ENCODE peak calls at places on chromosomes 3 and 15, in four cellular contexts. L, I, N and D are unnamed samples.

GRCh38 chr3:64681827-64682226 is 6.0 kb downstream of the ADAMTS9 start:
- DNase-seq in L (no peak), I (no peak), N (no peak), D (no peak)

GRCh38 chr3:35829499-35829898 is 190.2 kb downstream of the ARPP21 start:
- DNase-seq in L (no peak), I (no peak), N (no peak), D (no peak)

GRCh38 chr15:68264282-68264681 is 13.3 kb upstream of the FEM1B start:
- DNase-seq in L (no peak), I (no peak), N (no peak), D (no peak)

GRCh38 chr3:5899040-5899439 is 711.5 kb downstream of the EDEM1 start:
- DNase-seq in L (no peak), I (no peak), N (no peak), D (no peak)

GRCh38 chr15:34821907-34822306 is 26.6 kb upstream of the ACTC1 start:
- DNase-seq in L (no peak), I (no peak), N (no peak), D (no peak)

GRCh38 chr3:138974467-138974866 is 27.4 kb downstream of the FOXL2NB start:
- DNase-seq in L (no peak), I (no peak), N (no peak), D (no peak)

GRCh38 chr3:172626241-172626640 is 84.6 kb downstream of the NCEH1 start:
- DNase-seq in L (no peak), I (no peak), N (no peak), D (no peak)

GRCh38 chr15:90839187-90840071 is 29.0 kb upstream of the FURIN start:
- DNase-seq in L (no peak), I (no peak), N (peak), D (peak)

GRCh38 chr15:98683821-98684220 is 35.5 kb downstream of the IGF1R start:
- DNase-seq in L (no peak), I (no peak), N (peak), D (no peak)

GRCh38 chr3:72274511-72275295 is 489.8 kb upstream of the PROK2 start:
- DNase-seq in L (no peak), I (no peak), N (peak), D (no peak)

GRCh38 chr15:48177383-48177874 is 666 bp downstream of the MYEF2 start:
- DNase-seq in L (no peak), I (peak), N (no peak), D (no peak)

GRCh38 chr3:111103807-111104206 is 32.2 kb downstream of the NECTIN3 start:
- DNase-seq in L (no peak), I (no peak), N (no peak), D (no peak)

GRCh38 chr15:72554471-72555425 is 80.6 kb downstream of the ARIH1 start:
- DNase-seq in L (no peak), I (no peak), N (no peak), D (no peak)

GRCh38 chr15:50162988-50163718 is 18.8 kb upstream of the SLC27A2 start:
- DNase-seq in L (no peak), I (no peak), N (no peak), D (no peak)

GRCh38 chr3:8595252-8595934 is 49.2 kb downstream of the SSUH2 start:
- DNase-seq in L (no peak), I (no peak), N (no peak), D (no peak)

GRCh38 chr3:42246091-42246490 is 19.9 kb downstream of the CCK start:
- DNase-seq in L (no peak), I (no peak), N (no peak), D (no peak)

GRCh38 chr3:169579086-169579485 is 84.4 kb downstream of the MECOM start:
- DNase-seq in L (no peak), I (no peak), N (no peak), D (no peak)

GRCh38 chr3:81043009-81043408 is 718.4 kb downstream of the GBE1 start:
- DNase-seq in L (no peak), I (no peak), N (no peak), D (no peak)

GRCh38 chr3:13163848-13164382 is 90.7 kb upstream of the IQSEC1 start:
- DNase-seq in L (no peak), I (no peak), N (no peak), D (no peak)

GRCh38 chr3:107206141-107206540 is 171.1 kb upstream of the CCDC54 start:
- DNase-seq in L (peak), I (no peak), N (peak), D (peak)

GRCh38 chr3:194103475-194103874 is 32.5 kb upstream of the HES1 start:
- DNase-seq in L (no peak), I (no peak), N (no peak), D (peak)

GRCh38 chr3:114558271-114558670 is 264.4 kb downstream of the TIGIT start:
- DNase-seq in L (no peak), I (no peak), N (no peak), D (no peak)

GRCh38 chr15:91632176-91632575 is 221.3 kb upstream of the SLCO3A1 start:
- DNase-seq in L (no peak), I (no peak), N (no peak), D (no peak)

GRCh38 chr15:93497256-93497655 is 408.2 kb upstream of the RGMA start:
- DNase-seq in L (no peak), I (no peak), N (no peak), D (no peak)

GRCh38 chr15:62569460-62570404 is 404.6 kb upstream of the C2CD4B start:
- DNase-seq in L (no peak), I (no peak), N (peak), D (no peak)

GRCh38 chr15:75523011-75523410 is 56.1 kb downstream of the PTPN9 start:
- DNase-seq in L (no peak), I (no peak), N (no peak), D (no peak)

GRCh38 chr3:126459763-126460127 is 15.9 kb downstream of the ZXDC start:
- DNase-seq in L (no peak), I (no peak), N (no peak), D (no peak)

GRCh38 chr3:50525987-50526386 is 22.6 kb upstream of the CACNA2D2 start:
- DNase-seq in L (peak), I (no peak), N (peak), D (peak)

GRCh38 chr3:186180891-186181471 is 72.1 kb upstream of the ETV5 start:
- DNase-seq in L (no peak), I (no peak), N (no peak), D (no peak)

GRCh38 chr15:60656491-60657284 is 177.7 kb upstream of the ICE2 start:
- DNase-seq in L (no peak), I (no peak), N (no peak), D (no peak)

GRCh38 chr3:193872265-193872753 is 263.6 kb upstream of the HES1 start:
- DNase-seq in L (peak), I (no peak), N (no peak), D (no peak)

GRCh38 chr3:373193-373784 is 176.7 kb downstream of the CHL1 start:
- DNase-seq in L (no peak), I (no peak), N (no peak), D (no peak)

GRCh38 chr3:72163809-72164634 is 379.1 kb upstream of the PROK2 start:
- DNase-seq in L (peak), I (peak), N (peak), D (peak)

GRCh38 chr15:64894395-64895056 is 17.2 kb upstream of the ANKDD1A start:
- DNase-seq in L (no peak), I (peak), N (no peak), D (peak)

GRCh38 chr15:67542192-67542461 is 376 bp upstream of the MAP2K5 start:
- DNase-seq in L (no peak), I (no peak), N (no peak), D (no peak)

GRCh38 chr3:27521179-27521871 is 37.1 kb upstream of the SLC4A7 start:
- DNase-seq in L (no peak), I (no peak), N (peak), D (no peak)

GRCh38 chr3:195319060-195319459 is 48.1 kb upstream of the XXYLT1 start:
- DNase-seq in L (no peak), I (no peak), N (no peak), D (no peak)
- TF ChIP-seq SPI1 in L (no peak), I (no peak), N (no peak), D (no peak)

GRCh38 chr3:150404023-150404422 is 4.1 kb upstream of the TSC22D2 start:
- DNase-seq in L (no peak), I (no peak), N (no peak), D (no peak)
- TF ChIP-seq SPI1 in L (no peak), I (no peak), N (no peak), D (no peak)

GRCh38 chr3:58116161-58116955 is 94.4 kb downstream of the DNASE1L3 start:
- DNase-seq in L (no peak), I (peak), N (no peak), D (peak)
- TF ChIP-seq SPI1 in L (no peak), I (peak), N (no peak), D (peak)

GRCh38 chr3:179066058-179066457 is 5.6 kb downstream of the ZMAT3 start:
- DNase-seq in L (no peak), I (no peak), N (no peak), D (no peak)

GRCh38 chr3:179067839-179068238 is 3.8 kb downstream of the ZMAT3 start:
- DNase-seq in L (no peak), I (no peak), N (no peak), D (no peak)

GRCh38 chr3:179068779-179069530 is 2.7 kb downstream of the ZMAT3 start:
- DNase-seq in L (peak), I (no peak), N (peak), D (no peak)

GRCh38 chr3:179067291-179067690 is 4.3 kb downstream of the ZMAT3 start:
- DNase-seq in L (no peak), I (no peak), N (no peak), D (no peak)

DNA sequence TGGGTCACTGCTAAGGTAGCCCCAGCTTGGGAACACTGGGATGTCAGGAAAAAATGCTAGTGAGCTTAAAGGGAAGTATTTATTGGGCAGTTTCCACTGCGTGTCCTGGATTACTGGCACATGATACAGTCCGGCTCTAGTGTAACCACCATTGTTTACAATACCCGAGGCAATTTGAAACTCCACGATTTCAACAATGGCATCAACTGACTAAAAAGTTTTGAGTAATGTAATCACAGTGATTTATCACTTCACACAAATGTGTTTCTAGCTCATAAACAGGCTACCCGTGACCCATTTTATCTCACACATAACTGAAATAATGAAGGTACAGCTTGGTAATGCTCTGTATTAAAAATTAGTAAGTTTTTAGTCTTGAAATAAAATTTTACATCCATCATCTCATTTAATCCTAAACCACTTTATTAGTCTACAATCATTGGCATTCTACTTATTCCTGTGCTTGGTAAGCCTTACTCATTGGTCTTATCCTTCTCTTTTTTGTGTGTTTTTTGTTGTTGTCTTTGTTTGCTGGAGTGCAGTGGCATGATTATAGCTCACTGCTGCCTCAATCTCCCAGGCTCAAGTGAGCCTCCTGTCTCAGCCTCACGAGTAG is 7.6 kb downstream of the ZMAT3 start:
- DNase-seq in L (no peak), I (no peak), N (no peak), D (no peak)
- TF ChIP-seq SPI1 in L (no peak), I (no peak), N (no peak), D (no peak)

GRCh38 chr3:151135548-151136337 is 50.3 kb downstream of the MED12L start:
- DNase-seq in L (peak), I (no peak), N (no peak), D (no peak)
- TF ChIP-seq SPI1 in L (no peak), I (no peak), N (no peak), D (no peak)